ENCODE peak calls at places on chromosomes 5 and 9, in six cellular contexts. One of them, this sample, is unnamed.

GRCh38 chr9:36584626-36585460 is 12.1 kb downstream of the MELK start:
- DNase-seq in ascending aorta: no peak
- DNase-seq in brain microvascular endothelial cell: peak; percentile 66
- DNase-seq in CD8-positive, alpha-beta T cell: no peak
- DNase-seq in upper lobe of right lung: no peak
- DNase-seq in epithelial cell of esophagus: peak; percentile 79
- DNase-seq in this sample: no peak

GRCh38 chr9:128987800-128988199 is 40.3 kb downstream of the NUP188 start:
- DNase-seq in ascending aorta: peak; percentile 88
- DNase-seq in brain microvascular endothelial cell: peak; percentile 69
- DNase-seq in CD8-positive, alpha-beta T cell: no peak
- DNase-seq in upper lobe of right lung: no peak
- DNase-seq in epithelial cell of esophagus: peak; percentile 58
- DNase-seq in this sample: peak; percentile 79

GRCh38 chr5:113330533-113331200 is 104.1 kb downstream of the TSSK1B start:
- DNase-seq in ascending aorta: no peak
- DNase-seq in brain microvascular endothelial cell: peak; percentile 21
- DNase-seq in CD8-positive, alpha-beta T cell: no peak
- DNase-seq in upper lobe of right lung: no peak
- DNase-seq in epithelial cell of esophagus: peak; percentile 45
- DNase-seq in this sample: no peak

GRCh38 chr9:87878930-87879603 is 3.6 kb upstream of the SPATA31E1 start:
- DNase-seq in ascending aorta: no peak
- DNase-seq in brain microvascular endothelial cell: peak; percentile 37
- DNase-seq in CD8-positive, alpha-beta T cell: no peak
- DNase-seq in upper lobe of right lung: no peak
- DNase-seq in epithelial cell of esophagus: peak; percentile 64
- DNase-seq in this sample: peak; percentile 29

GRCh38 chr9:99222416-99223280 is 566 bp downstream of the SEC61B start:
- DNase-seq in ascending aorta: no peak
- DNase-seq in brain microvascular endothelial cell: peak; percentile 29
- DNase-seq in CD8-positive, alpha-beta T cell: no peak
- DNase-seq in upper lobe of right lung: no peak
- DNase-seq in epithelial cell of esophagus: peak; percentile 13
- DNase-seq in this sample: no peak

GRCh38 chr5:144084971-144085370 is 85.5 kb downstream of the YIPF5 start:
- DNase-seq in ascending aorta: no peak
- DNase-seq in brain microvascular endothelial cell: no peak
- DNase-seq in CD8-positive, alpha-beta T cell: no peak
- DNase-seq in upper lobe of right lung: no peak
- DNase-seq in epithelial cell of esophagus: no peak
- DNase-seq in this sample: no peak

GRCh38 chr5:132067451-132067850 is 6.1 kb upstream of the CSF2 start:
- DNase-seq in ascending aorta: no peak
- DNase-seq in brain microvascular endothelial cell: no peak
- DNase-seq in CD8-positive, alpha-beta T cell: no peak
- DNase-seq in upper lobe of right lung: no peak
- DNase-seq in epithelial cell of esophagus: no peak
- DNase-seq in this sample: no peak

GRCh38 chr9:94937214-94937903 is 210.9 kb downstream of the AOPEP start:
- DNase-seq in ascending aorta: peak; percentile 44
- DNase-seq in brain microvascular endothelial cell: peak; percentile 82
- DNase-seq in CD8-positive, alpha-beta T cell: no peak
- DNase-seq in upper lobe of right lung: no peak
- DNase-seq in epithelial cell of esophagus: peak; percentile 87
- DNase-seq in this sample: peak; percentile 83

GRCh38 chr9:84166828-84167400 is 173.6 kb downstream of the SLC28A3 start:
- DNase-seq in ascending aorta: no peak
- DNase-seq in brain microvascular endothelial cell: no peak
- DNase-seq in CD8-positive, alpha-beta T cell: no peak
- DNase-seq in upper lobe of right lung: no peak
- DNase-seq in epithelial cell of esophagus: no peak
- DNase-seq in this sample: no peak

GRCh38 chr5:176644878-176645670 is 2.2 kb upstream of the TSPAN17 start:
- DNase-seq in ascending aorta: no peak
- DNase-seq in brain microvascular endothelial cell: no peak
- DNase-seq in CD8-positive, alpha-beta T cell: no peak
- DNase-seq in upper lobe of right lung: no peak
- DNase-seq in epithelial cell of esophagus: no peak
- DNase-seq in this sample: no peak

GRCh38 chr5:86977185-86977584 is 290.5 kb upstream of the RASA1 start:
- DNase-seq in ascending aorta: no peak
- DNase-seq in brain microvascular endothelial cell: no peak
- DNase-seq in CD8-positive, alpha-beta T cell: no peak
- DNase-seq in upper lobe of right lung: no peak
- DNase-seq in epithelial cell of esophagus: no peak
- DNase-seq in this sample: no peak

GRCh38 chr9:2919347-2919746 is 75.5 kb upstream of the PUM3 start:
- DNase-seq in ascending aorta: no peak
- DNase-seq in brain microvascular endothelial cell: peak; percentile 15
- DNase-seq in CD8-positive, alpha-beta T cell: no peak
- DNase-seq in upper lobe of right lung: no peak
- DNase-seq in epithelial cell of esophagus: no peak
- DNase-seq in this sample: peak; percentile 37

GRCh38 chr5:59390074-59390659 is 503.4 kb downstream of the PDE4D start:
- DNase-seq in ascending aorta: no peak
- DNase-seq in brain microvascular endothelial cell: no peak
- DNase-seq in CD8-positive, alpha-beta T cell: no peak
- DNase-seq in upper lobe of right lung: no peak
- DNase-seq in epithelial cell of esophagus: peak; percentile 45
- DNase-seq in this sample: peak; percentile 27

GRCh38 chr5:130992095-130992494 is 173.0 kb downstream of the HINT1 start:
- DNase-seq in ascending aorta: no peak
- DNase-seq in brain microvascular endothelial cell: no peak
- DNase-seq in CD8-positive, alpha-beta T cell: no peak
- DNase-seq in upper lobe of right lung: no peak
- DNase-seq in epithelial cell of esophagus: peak; percentile 18
- DNase-seq in this sample: peak; percentile 65

GRCh38 chr5:73948720-73949119 is 322.7 kb downstream of the ARHGEF28 start:
- DNase-seq in ascending aorta: no peak
- DNase-seq in brain microvascular endothelial cell: no peak
- DNase-seq in CD8-positive, alpha-beta T cell: no peak
- DNase-seq in upper lobe of right lung: no peak
- DNase-seq in epithelial cell of esophagus: peak; percentile 16
- DNase-seq in this sample: no peak

GRCh38 chr9:122124048-122124447 is 30.9 kb upstream of the TTLL11 start:
- DNase-seq in ascending aorta: no peak
- DNase-seq in brain microvascular endothelial cell: no peak
- DNase-seq in CD8-positive, alpha-beta T cell: no peak
- DNase-seq in upper lobe of right lung: no peak
- DNase-seq in epithelial cell of esophagus: no peak
- DNase-seq in this sample: no peak

GRCh38 chr9:112157087-112157486 is 18.0 kb downstream of the SUSD1 start:
- DNase-seq in ascending aorta: no peak
- DNase-seq in brain microvascular endothelial cell: no peak
- DNase-seq in CD8-positive, alpha-beta T cell: no peak
- DNase-seq in upper lobe of right lung: no peak
- DNase-seq in epithelial cell of esophagus: no peak
- DNase-seq in this sample: no peak

GRCh38 chr5:74257645-74258328 is 382.7 kb downstream of the ENC1 start:
- DNase-seq in ascending aorta: peak; percentile 69
- DNase-seq in brain microvascular endothelial cell: no peak
- DNase-seq in CD8-positive, alpha-beta T cell: no peak
- DNase-seq in upper lobe of right lung: no peak
- DNase-seq in epithelial cell of esophagus: peak; percentile 41
- DNase-seq in this sample: no peak

GRCh38 chr5:90020575-90021535 is 388.7 kb downstream of the CETN3 start:
- DNase-seq in ascending aorta: no peak
- DNase-seq in brain microvascular endothelial cell: peak; percentile 75
- DNase-seq in CD8-positive, alpha-beta T cell: no peak
- DNase-seq in upper lobe of right lung: no peak
- DNase-seq in epithelial cell of esophagus: peak; percentile 86
- DNase-seq in this sample: peak; percentile 86

GRCh38 chr9:19720374-19720773 is 68.5 kb downstream of the SLC24A2 start:
- DNase-seq in ascending aorta: no peak
- DNase-seq in brain microvascular endothelial cell: peak; percentile 35
- DNase-seq in CD8-positive, alpha-beta T cell: no peak
- DNase-seq in upper lobe of right lung: no peak
- DNase-seq in epithelial cell of esophagus: peak; percentile 69
- DNase-seq in this sample: peak; percentile 28

GRCh38 chr9:129840024-129840423 is 4.8 kb downstream of the USP20 start:
- DNase-seq in ascending aorta: no peak
- DNase-seq in brain microvascular endothelial cell: no peak
- DNase-seq in CD8-positive, alpha-beta T cell: no peak
- DNase-seq in upper lobe of right lung: no peak
- DNase-seq in epithelial cell of esophagus: no peak
- DNase-seq in this sample: no peak

GRCh38 chr5:143177263-143177994 is 226.1 kb downstream of the NR3C1 start:
- DNase-seq in ascending aorta: peak; percentile 87
- DNase-seq in brain microvascular endothelial cell: peak; percentile 100
- DNase-seq in CD8-positive, alpha-beta T cell: no peak
- DNase-seq in upper lobe of right lung: no peak
- DNase-seq in epithelial cell of esophagus: peak; percentile 100
- DNase-seq in this sample: peak; percentile 89

GRCh38 chr9:69548676-69549075 is 123.5 kb downstream of the APBA1 start:
- DNase-seq in ascending aorta: no peak
- DNase-seq in brain microvascular endothelial cell: no peak
- DNase-seq in CD8-positive, alpha-beta T cell: no peak
- DNase-seq in upper lobe of right lung: no peak
- DNase-seq in epithelial cell of esophagus: no peak
- DNase-seq in this sample: no peak

GRCh38 chr5:73617510-73618279 is 8.3 kb upstream of the ARHGEF28 start:
- DNase-seq in ascending aorta: no peak
- DNase-seq in brain microvascular endothelial cell: no peak
- DNase-seq in CD8-positive, alpha-beta T cell: no peak
- DNase-seq in upper lobe of right lung: no peak
- DNase-seq in epithelial cell of esophagus: peak; percentile 48
- DNase-seq in this sample: no peak

GRCh38 chr5:135546912-135547311 is 11.1 kb upstream of the NEUROG1 start:
- DNase-seq in ascending aorta: no peak
- DNase-seq in brain microvascular endothelial cell: no peak
- DNase-seq in CD8-positive, alpha-beta T cell: no peak
- DNase-seq in upper lobe of right lung: no peak
- DNase-seq in epithelial cell of esophagus: no peak
- DNase-seq in this sample: no peak
- H3K4me3 ChIP-seq in ascending aorta: no peak overlapping the region
- H3K4me3 ChIP-seq in brain microvascular endothelial cell: no peak overlapping the region
- H3K4me3 ChIP-seq in CD8-positive, alpha-beta T cell: no peak overlapping the region
- H3K4me3 ChIP-seq in upper lobe of right lung: no peak overlapping the region
- H3K4me3 ChIP-seq in epithelial cell of esophagus: no peak overlapping the region
- H3K4me3 ChIP-seq in this sample: no peak overlapping the region

DNA sequence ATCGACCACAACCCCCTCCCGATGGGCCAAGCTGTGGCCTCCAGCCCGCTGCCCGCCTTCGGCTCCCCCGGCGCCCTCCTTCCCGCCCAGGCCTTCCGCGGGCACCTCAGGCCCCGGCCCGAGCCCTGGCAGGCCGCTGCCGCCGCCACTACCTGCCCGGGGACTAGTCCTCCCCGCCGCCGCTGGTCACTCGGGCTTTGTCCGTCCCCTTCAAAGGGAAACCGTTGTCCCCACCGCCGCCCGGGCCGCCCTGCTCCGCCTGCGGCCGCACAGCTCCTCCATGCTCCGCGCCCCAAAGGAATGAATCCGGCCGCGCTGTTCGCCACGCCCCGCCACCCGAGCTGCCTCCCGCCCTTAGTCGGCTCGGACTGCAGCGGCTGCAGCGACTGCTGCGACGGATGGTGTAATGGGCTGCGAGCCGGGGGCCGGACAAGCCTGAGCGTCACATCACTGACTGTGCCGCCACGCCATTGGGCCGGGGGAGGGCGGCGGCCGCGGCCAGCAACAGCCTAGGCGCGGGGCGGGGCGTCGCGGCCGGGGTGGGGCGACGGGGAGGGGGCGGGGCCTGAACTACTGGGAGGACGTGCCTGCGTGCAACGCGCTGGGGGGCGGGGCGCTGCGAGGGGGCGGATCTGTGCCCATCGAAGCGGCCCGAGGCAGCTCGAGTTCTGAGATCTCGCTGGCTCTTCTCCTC is at the start of gene FEM1C:
- DNase-seq in ascending aorta: peak; percentile 99
- DNase-seq in brain microvascular endothelial cell: peak; percentile 96
- DNase-seq in CD8-positive, alpha-beta T cell: peak; percentile 97
- DNase-seq in upper lobe of right lung: peak; percentile 99
- DNase-seq in epithelial cell of esophagus: peak; percentile 99
- DNase-seq in this sample: peak; percentile 92
- TF ChIP-seq CTCF in ascending aorta: no peak
- TF ChIP-seq CTCF in brain microvascular endothelial cell: no peak
- TF ChIP-seq CTCF in CD8-positive, alpha-beta T cell: no peak
- TF ChIP-seq CTCF in upper lobe of right lung: no peak
- TF ChIP-seq CTCF in epithelial cell of esophagus: no peak
- TF ChIP-seq CTCF in this sample: no peak

GRCh38 chr9:116689117-116689516 is 2.0 kb downstream of the TRIM32 start:
- DNase-seq in ascending aorta: no peak
- DNase-seq in brain microvascular endothelial cell: no peak
- DNase-seq in CD8-positive, alpha-beta T cell: no peak
- DNase-seq in upper lobe of right lung: no peak
- DNase-seq in epithelial cell of esophagus: no peak
- DNase-seq in this sample: no peak

GRCh38 chr9:116693233-116693731 is 6.2 kb downstream of the TRIM32 start:
- DNase-seq in ascending aorta: no peak
- DNase-seq in brain microvascular endothelial cell: peak; percentile 31
- DNase-seq in CD8-positive, alpha-beta T cell: no peak
- DNase-seq in upper lobe of right lung: no peak
- DNase-seq in epithelial cell of esophagus: peak; percentile 87
- DNase-seq in this sample: no peak

GRCh38 chr9:116692619-116693018 is 5.5 kb downstream of the TRIM32 start:
- DNase-seq in ascending aorta: no peak
- DNase-seq in brain microvascular endothelial cell: no peak
- DNase-seq in CD8-positive, alpha-beta T cell: no peak
- DNase-seq in upper lobe of right lung: no peak
- DNase-seq in epithelial cell of esophagus: no peak
- DNase-seq in this sample: no peak

GRCh38 chr9:116689633-116690032 is 2.5 kb downstream of the TRIM32 start:
- DNase-seq in ascending aorta: no peak
- DNase-seq in brain microvascular endothelial cell: no peak
- DNase-seq in CD8-positive, alpha-beta T cell: no peak
- DNase-seq in upper lobe of right lung: no peak
- DNase-seq in epithelial cell of esophagus: no peak
- DNase-seq in this sample: no peak

DNA sequence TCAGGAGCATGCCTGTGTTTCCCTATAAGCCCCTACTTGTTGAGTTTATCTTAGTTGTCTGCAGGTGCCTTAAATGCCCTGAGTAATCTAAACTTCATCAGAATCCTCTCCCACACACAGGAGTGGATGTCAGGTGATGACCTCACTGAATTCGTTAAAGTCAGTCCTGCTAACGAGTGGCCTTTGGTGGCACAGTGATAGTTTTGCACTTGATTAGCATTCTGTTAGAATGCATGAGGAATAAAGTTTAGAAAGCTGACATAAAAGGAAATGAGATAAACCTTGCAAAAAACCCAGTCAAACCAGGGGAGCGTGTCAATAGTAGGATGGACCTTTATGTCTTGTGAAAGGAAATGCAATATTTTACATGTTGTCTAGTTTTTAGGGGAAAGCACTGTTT is 4.5 kb downstream of the TRIM32 start:
- DNase-seq in ascending aorta: no peak
- DNase-seq in brain microvascular endothelial cell: no peak
- DNase-seq in CD8-positive, alpha-beta T cell: no peak
- DNase-seq in upper lobe of right lung: no peak
- DNase-seq in epithelial cell of esophagus: no peak
- DNase-seq in this sample: no peak
- H3K4me3 ChIP-seq in ascending aorta: no peak overlapping the region
- H3K4me3 ChIP-seq in brain microvascular endothelial cell: no peak overlapping the region
- H3K4me3 ChIP-seq in CD8-positive, alpha-beta T cell: no peak overlapping the region
- H3K4me3 ChIP-seq in upper lobe of right lung: no peak overlapping the region
- H3K4me3 ChIP-seq in epithelial cell of esophagus: no peak overlapping the region
- H3K4me3 ChIP-seq in this sample: no peak overlapping the region

GRCh38 chr5:17604951-17605350 is 968 bp downstream of the TAF11L11 start:
- DNase-seq in ascending aorta: no peak
- DNase-seq in brain microvascular endothelial cell: no peak
- DNase-seq in CD8-positive, alpha-beta T cell: no peak
- DNase-seq in upper lobe of right lung: no peak
- DNase-seq in epithelial cell of esophagus: no peak
- DNase-seq in this sample: no peak
- TF ChIP-seq CTCF in ascending aorta: no peak
- TF ChIP-seq CTCF in brain microvascular endothelial cell: no peak
- TF ChIP-seq CTCF in CD8-positive, alpha-beta T cell: no peak
- TF ChIP-seq CTCF in upper lobe of right lung: no peak
- TF ChIP-seq CTCF in epithelial cell of esophagus: no peak
- TF ChIP-seq CTCF in this sample: no peak

GRCh38 chr9:130940693-130941576 is 1.9 kb upstream of the FIBCD1 start:
- DNase-seq in ascending aorta: peak; percentile 70
- DNase-seq in brain microvascular endothelial cell: no peak
- DNase-seq in CD8-positive, alpha-beta T cell: peak; percentile 66
- DNase-seq in upper lobe of right lung: peak; percentile 90
- DNase-seq in epithelial cell of esophagus: peak; percentile 95
- DNase-seq in this sample: no peak
- H3K4me3 ChIP-seq in ascending aorta: no peak overlapping the region
- H3K4me3 ChIP-seq in brain microvascular endothelial cell: no peak overlapping the region
- H3K4me3 ChIP-seq in CD8-positive, alpha-beta T cell: no peak overlapping the region
- H3K4me3 ChIP-seq in upper lobe of right lung: no peak overlapping the region
- H3K4me3 ChIP-seq in epithelial cell of esophagus: no peak overlapping the region
- H3K4me3 ChIP-seq in this sample: no peak overlapping the region